ENCODE peak calls at places on chromosomes 3 and 15, in five cellular contexts. One of them, this sample, is unnamed.

GRCh38 chr3:139159356-139159755 is 114.7 kb upstream of the PRR23C start:
- DNase-seq in GM12878: no peak
- DNase-seq in HepG2: no peak
- DNase-seq in GM23338: peak; percentile 3
- DNase-seq in A549: no peak
- DNase-seq in this sample: no peak

GRCh38 chr15:38622908-38623307 is 58.3 kb upstream of the RASGRP1 start:
- DNase-seq in A549: no peak
- DNase-seq in GM12878: no peak
- DNase-seq in HepG2: no peak
- DNase-seq in GM23338: no peak
- DNase-seq in this sample: no peak

GRCh38 chr3:52769786-52770445 is 824 bp downstream of the NEK4 start:
- DNase-seq in HepG2: no peak
- DNase-seq in A549: no peak
- DNase-seq in GM12878: no peak
- DNase-seq in GM23338: peak; percentile 33
- DNase-seq in this sample: no peak

GRCh38 chr15:80015156-80015555 is 44.2 kb upstream of the BCL2A1 start:
- DNase-seq in GM23338: no peak
- DNase-seq in A549: no peak
- DNase-seq in HepG2: no peak
- DNase-seq in GM12878: no peak
- DNase-seq in this sample: no peak

GRCh38 chr3:52109556-52110380 is 44.5 kb downstream of the POC1A start:
- DNase-seq in HepG2: no peak
- DNase-seq in GM12878: no peak
- DNase-seq in A549: no peak
- DNase-seq in GM23338: no peak
- DNase-seq in this sample: no peak

GRCh38 chr3:44013967-44014366 is 227.7 kb upstream of the TOPAZ1 start:
- DNase-seq in GM23338: no peak
- DNase-seq in GM12878: no peak
- DNase-seq in HepG2: no peak
- DNase-seq in A549: no peak
- DNase-seq in this sample: no peak

GRCh38 chr3:28745436-28745835 is 396.8 kb upstream of the AZI2 start:
- DNase-seq in A549: no peak
- DNase-seq in HepG2: no peak
- DNase-seq in GM23338: no peak
- DNase-seq in GM12878: no peak
- DNase-seq in this sample: no peak

GRCh38 chr15:40289140-40289775 is 6.4 kb upstream of the ANKRD63 start:
- DNase-seq in GM23338: no peak
- DNase-seq in A549: peak; percentile 15
- DNase-seq in HepG2: no peak
- DNase-seq in GM12878: no peak
- DNase-seq in this sample: no peak

GRCh38 chr3:125150525-125151436 is 61.8 kb downstream of the SLC12A8 start:
- DNase-seq in A549: peak; percentile 71
- DNase-seq in HepG2: peak; percentile 53
- DNase-seq in GM23338: peak; percentile 86
- DNase-seq in GM12878: no peak
- DNase-seq in this sample: peak; percentile 46

GRCh38 chr3:193847402-193847801 is 254.4 kb downstream of the OPA1 start:
- DNase-seq in GM12878: no peak
- DNase-seq in HepG2: no peak
- DNase-seq in GM23338: no peak
- DNase-seq in A549: no peak
- DNase-seq in this sample: no peak

GRCh38 chr3:8723612-8724011 is 10.0 kb upstream of the CAV3 start:
- DNase-seq in HepG2: no peak
- DNase-seq in GM12878: no peak
- DNase-seq in A549: no peak
- DNase-seq in GM23338: no peak
- DNase-seq in this sample: no peak

GRCh38 chr15:60362318-60363023 is 35.3 kb downstream of the ANXA2 start:
- DNase-seq in GM23338: no peak
- DNase-seq in A549: peak; percentile 86
- DNase-seq in GM12878: no peak
- DNase-seq in HepG2: peak; percentile 11
- DNase-seq in this sample: no peak

GRCh38 chr15:60355148-60355857 is 42.5 kb downstream of the ANXA2 start:
- DNase-seq in GM12878: no peak
- DNase-seq in GM23338: no peak
- DNase-seq in A549: no peak
- DNase-seq in HepG2: no peak
- DNase-seq in this sample: no peak

GRCh38 chr15:60356832-60357231 is 41.0 kb downstream of the ANXA2 start:
- DNase-seq in HepG2: no peak
- DNase-seq in GM23338: no peak
- DNase-seq in GM12878: no peak
- DNase-seq in A549: no peak
- DNase-seq in this sample: no peak

GRCh38 chr15:60363024-60363674 is 34.6 kb downstream of the ANXA2 start:
- DNase-seq in GM12878: no peak
- DNase-seq in A549: peak; percentile 52
- DNase-seq in GM23338: no peak
- DNase-seq in HepG2: no peak
- DNase-seq in this sample: no peak

DNA sequence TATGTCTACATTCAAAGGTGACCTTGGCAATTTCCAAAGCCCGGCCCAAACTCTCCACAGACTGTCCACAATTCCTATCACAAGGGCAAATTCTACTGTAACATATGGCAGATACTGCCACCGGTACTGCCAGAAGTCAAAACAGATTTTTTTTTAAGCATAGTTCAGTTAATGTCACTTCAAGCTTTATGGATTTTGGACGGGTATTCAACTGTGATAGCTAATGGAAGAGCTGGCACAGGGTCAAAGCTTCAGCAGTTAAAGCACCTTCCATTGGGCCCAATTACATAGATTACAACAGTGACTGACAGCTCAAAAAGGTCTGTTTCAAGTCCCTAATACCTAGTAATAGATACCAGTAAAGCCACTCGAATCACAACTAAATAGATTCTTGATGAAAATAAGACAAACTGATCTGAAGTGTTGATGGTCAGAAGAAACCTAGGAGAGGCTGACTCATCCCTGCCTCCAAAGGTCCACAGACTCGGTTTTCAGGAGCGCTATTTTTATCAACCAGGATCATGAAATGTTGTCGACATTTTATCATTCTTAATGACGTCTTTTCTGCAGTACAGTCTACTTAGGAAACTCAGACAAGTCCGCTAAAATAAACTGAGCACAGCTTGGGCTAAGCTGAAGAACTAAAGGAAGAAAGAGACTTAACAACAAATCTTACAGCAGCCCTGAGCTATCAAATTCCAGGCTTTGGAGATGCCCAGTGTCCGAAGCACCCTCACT is 38.7 kb downstream of the ANXA2 start:
- DNase-seq in HepG2: no peak
- DNase-seq in A549: peak; percentile 62
- DNase-seq in GM12878: no peak
- DNase-seq in GM23338: no peak
- DNase-seq in this sample: no peak
- TF ChIP-seq JUNB in HepG2: no peak
- TF ChIP-seq JUNB in A549: peak; percentile 33
- TF ChIP-seq JUNB in GM12878: no peak
- TF ChIP-seq JUNB in GM23338: no peak
- TF ChIP-seq JUNB in this sample: no peak

GRCh38 chr3:120678331-120678845 is 3.7 kb downstream of the HGD start:
- DNase-seq in A549: peak; percentile 90
- DNase-seq in GM23338: peak; percentile 51
- DNase-seq in HepG2: peak; percentile 96
- DNase-seq in GM12878: peak; percentile 35
- DNase-seq in this sample: no peak
- TF ChIP-seq JUNB in A549: peak; percentile 36
- TF ChIP-seq JUNB in GM23338: no peak
- TF ChIP-seq JUNB in HepG2: no peak
- TF ChIP-seq JUNB in GM12878: no peak
- TF ChIP-seq JUNB in this sample: no peak

GRCh38 chr15:27744651-27745050 is 354.5 kb downstream of the OCA2 start:
- DNase-seq in GM23338: no peak
- DNase-seq in GM12878: no peak
- DNase-seq in HepG2: no peak
- DNase-seq in A549: no peak
- DNase-seq in this sample: no peak
- TF ChIP-seq JUNB in GM23338: no peak
- TF ChIP-seq JUNB in GM12878: no peak
- TF ChIP-seq JUNB in HepG2: no peak
- TF ChIP-seq JUNB in A549: no peak
- TF ChIP-seq JUNB in this sample: no peak

GRCh38 chr15:33956397-33956796 is 11.9 kb upstream of the CHRM5 start:
- DNase-seq in GM12878: no peak
- DNase-seq in HepG2: no peak
- DNase-seq in GM23338: no peak
- DNase-seq in A549: no peak
- DNase-seq in this sample: peak; percentile 15

GRCh38 chr15:33960160-33960559 is 8.1 kb upstream of the CHRM5 start:
- DNase-seq in GM23338: no peak
- DNase-seq in GM12878: no peak
- DNase-seq in HepG2: no peak
- DNase-seq in A549: no peak
- DNase-seq in this sample: no peak

GRCh38 chr15:33955945-33956344 is 12.4 kb upstream of the CHRM5 start:
- DNase-seq in A549: no peak
- DNase-seq in GM12878: no peak
- DNase-seq in GM23338: no peak
- DNase-seq in HepG2: no peak
- DNase-seq in this sample: peak; percentile 30
- TF ChIP-seq JUNB in A549: no peak
- TF ChIP-seq JUNB in GM12878: no peak
- TF ChIP-seq JUNB in GM23338: no peak
- TF ChIP-seq JUNB in HepG2: no peak
- TF ChIP-seq JUNB in this sample: no peak

This sample was measured in K562.